ENCODE peak calls at places on chromosomes 16 and 17, in five cellular contexts. L is fibroblast of mammary gland; B is T-helper 2 cell; K is heart right ventricle; G is activated CD4-positive, alpha-beta T cell treated with anti-CD3 and anti-CD28 coated beads, Interleukin-2, amount 50 U/mL, for 48 hours. I is an unnamed sample.

GRCh38 chr16:27977966-27978365 is 85.5 kb downstream of the GSG1L start:
- DNase-seq in G (no peak), B (no peak), K (no peak), L (peak), I (no peak)

GRCh38 chr16:67961551-67961957 is 6.9 kb downstream of the SLC12A4 start:
- DNase-seq in L (no peak), K (peak), G (no peak), B (no peak), I (no peak)

GRCh38 chr16:69745232-69745612 is 9.5 kb downstream of the NOB1 start:
- DNase-seq in L (no peak), G (no peak), B (no peak), K (no peak), I (no peak)

GRCh38 chr16:49441366-49441780 is 67.8 kb downstream of the C16orf78 start:
- DNase-seq in G (peak), K (peak), L (no peak), B (peak), I (peak)

GRCh38 chr16:66289986-66290385 is 76.5 kb upstream of the CDH5 start:
- DNase-seq in B (no peak), L (no peak), G (no peak), K (no peak), I (no peak)

GRCh38 chr16:77732241-77732946 is 10.1 kb downstream of the NUDT7 start:
- DNase-seq in G (no peak), L (peak), K (no peak), B (no peak), I (peak)

GRCh38 chr17:80254396-80255241 is 6.0 kb upstream of the RNF213 start:
- DNase-seq in L (peak), G (peak), B (peak), K (no peak), I (peak)

GRCh38 chr17:9475259-9475658 is 100.4 kb downstream of the STX8 start:
- DNase-seq in K (no peak), L (no peak), G (no peak), B (no peak), I (no peak)

GRCh38 chr17:61279476-61280145 is 120.0 kb upstream of the TBX2 start:
- DNase-seq in B (peak), G (no peak), L (peak), K (no peak), I (peak)

I was measured in choroid plexus epithelial cell.